ENCODE peak calls at places on chromosomes 11 and 22, in nine cellular contexts. One of them, this sample, is unnamed.

GRCh38 chr22:45031629-45032403 is 22.0 kb upstream of the PHF21B start:
- DNase-seq in AG04449: no peak
- DNase-seq in PC-9: no peak
- DNase-seq in adrenal gland: no peak
- DNase-seq in H1: no peak
- DNase-seq in spleen: no peak
- DNase-seq in bronchial epithelial cell: no peak
- DNase-seq in neural progenitor cell: no peak
- DNase-seq in psoas muscle: no peak
- DNase-seq in this sample: no peak

GRCh38 chr11:2775626-2776350 is 76.0 kb upstream of the KCNQ1OT1 start:
- DNase-seq in AG04449: no peak
- DNase-seq in spleen: peak
- DNase-seq in adrenal gland: peak
- DNase-seq in bronchial epithelial cell: no peak
- DNase-seq in neural progenitor cell: no peak
- DNase-seq in psoas muscle: peak
- DNase-seq in H1: no peak
- DNase-seq in PC-9: no peak
- DNase-seq in this sample: no peak

GRCh38 chr11:123473941-123474668 is 44.0 kb downstream of the GRAMD1B start:
- DNase-seq in psoas muscle: no peak
- DNase-seq in H1: no peak
- DNase-seq in PC-9: no peak
- DNase-seq in neural progenitor cell: no peak
- DNase-seq in spleen: no peak
- DNase-seq in adrenal gland: no peak
- DNase-seq in AG04449: peak
- DNase-seq in bronchial epithelial cell: peak
- DNase-seq in this sample: peak

GRCh38 chr11:68843703-68844312 is 2.1 kb upstream of the CPT1A start:
- DNase-seq in adrenal gland: peak
- DNase-seq in spleen: peak
- DNase-seq in psoas muscle: peak
- DNase-seq in bronchial epithelial cell: no peak
- DNase-seq in H1: peak
- DNase-seq in neural progenitor cell: peak
- DNase-seq in PC-9: peak
- DNase-seq in AG04449: no peak
- DNase-seq in this sample: no peak

GRCh38 chr22:24087071-24087795 is 76.1 kb downstream of the CABIN1 start:
- DNase-seq in PC-9: no peak
- DNase-seq in H1: no peak
- DNase-seq in AG04449: no peak
- DNase-seq in neural progenitor cell: no peak
- DNase-seq in spleen: peak
- DNase-seq in psoas muscle: no peak
- DNase-seq in adrenal gland: no peak
- DNase-seq in bronchial epithelial cell: no peak
- DNase-seq in this sample: no peak

GRCh38 chr22:48979482-48979881 is 848.2 kb downstream of the BRD1 start:
- DNase-seq in H1: no peak
- DNase-seq in AG04449: no peak
- DNase-seq in neural progenitor cell: peak
- DNase-seq in psoas muscle: no peak
- DNase-seq in adrenal gland: no peak
- DNase-seq in bronchial epithelial cell: no peak
- DNase-seq in spleen: no peak
- DNase-seq in PC-9: no peak
- DNase-seq in this sample: no peak

GRCh38 chr11:86459682-86460460 is 85.2 kb downstream of the CCDC81 start:
- DNase-seq in adrenal gland: peak
- DNase-seq in AG04449: peak
- DNase-seq in H1: no peak
- DNase-seq in psoas muscle: no peak
- DNase-seq in spleen: no peak
- DNase-seq in neural progenitor cell: no peak
- DNase-seq in bronchial epithelial cell: peak
- DNase-seq in PC-9: peak
- DNase-seq in this sample: peak

GRCh38 chr22:44623771-44624510 is 78.1 kb upstream of the PRR5 start:
- DNase-seq in psoas muscle: peak
- DNase-seq in adrenal gland: no peak
- DNase-seq in neural progenitor cell: peak
- DNase-seq in spleen: peak
- DNase-seq in PC-9: no peak
- DNase-seq in bronchial epithelial cell: peak
- DNase-seq in H1: peak
- DNase-seq in AG04449: no peak
- DNase-seq in this sample: no peak

GRCh38 chr11:44190883-44191230 is 95.4 kb downstream of the EXT2 start:
- DNase-seq in neural progenitor cell: peak
- DNase-seq in psoas muscle: no peak
- DNase-seq in AG04449: no peak
- DNase-seq in H1: no peak
- DNase-seq in spleen: no peak
- DNase-seq in bronchial epithelial cell: peak
- DNase-seq in adrenal gland: no peak
- DNase-seq in PC-9: no peak
- DNase-seq in this sample: no peak

GRCh38 chr11:92793189-92793588 is 176.3 kb upstream of the MTNR1B start:
- DNase-seq in AG04449: no peak
- DNase-seq in neural progenitor cell: peak
- DNase-seq in psoas muscle: no peak
- DNase-seq in H1: no peak
- DNase-seq in spleen: no peak
- DNase-seq in PC-9: no peak
- DNase-seq in bronchial epithelial cell: no peak
- DNase-seq in adrenal gland: no peak
- DNase-seq in this sample: no peak

GRCh38 chr11:69049490-69049867 is 747 bp downstream of the TPCN2 start:
- DNase-seq in spleen: no peak
- DNase-seq in bronchial epithelial cell: no peak
- DNase-seq in neural progenitor cell: no peak
- DNase-seq in PC-9: no peak
- DNase-seq in AG04449: no peak
- DNase-seq in psoas muscle: no peak
- DNase-seq in H1: no peak
- DNase-seq in adrenal gland: no peak
- DNase-seq in this sample: no peak

GRCh38 chr22:30413001-30413400 is 12.6 kb upstream of the MTFP1 start:
- DNase-seq in adrenal gland: no peak
- DNase-seq in H1: no peak
- DNase-seq in PC-9: no peak
- DNase-seq in spleen: no peak
- DNase-seq in bronchial epithelial cell: no peak
- DNase-seq in neural progenitor cell: no peak
- DNase-seq in psoas muscle: no peak
- DNase-seq in AG04449: no peak
- DNase-seq in this sample: no peak

GRCh38 chr22:30414525-30415047 is 11.0 kb upstream of the MTFP1 start:
- DNase-seq in spleen: no peak
- DNase-seq in adrenal gland: no peak
- DNase-seq in neural progenitor cell: no peak
- DNase-seq in AG04449: no peak
- DNase-seq in H1: no peak
- DNase-seq in psoas muscle: no peak
- DNase-seq in bronchial epithelial cell: no peak
- DNase-seq in PC-9: no peak
- DNase-seq in this sample: no peak

GRCh38 chr22:30416843-30417242 is 8.7 kb upstream of the MTFP1 start:
- DNase-seq in AG04449: no peak
- DNase-seq in adrenal gland: no peak
- DNase-seq in PC-9: no peak
- DNase-seq in bronchial epithelial cell: no peak
- DNase-seq in spleen: no peak
- DNase-seq in neural progenitor cell: no peak
- DNase-seq in H1: no peak
- DNase-seq in psoas muscle: no peak
- DNase-seq in this sample: no peak

GRCh38 chr22:30413745-30414524 is 11.6 kb upstream of the MTFP1 start:
- DNase-seq in adrenal gland: no peak
- DNase-seq in neural progenitor cell: no peak
- DNase-seq in psoas muscle: no peak
- DNase-seq in AG04449: no peak
- DNase-seq in PC-9: peak
- DNase-seq in spleen: no peak
- DNase-seq in bronchial epithelial cell: no peak
- DNase-seq in H1: no peak
- DNase-seq in this sample: no peak

GRCh38 chr22:30416403-30416802 is 9.2 kb upstream of the MTFP1 start:
- DNase-seq in psoas muscle: no peak
- DNase-seq in bronchial epithelial cell: peak
- DNase-seq in AG04449: no peak
- DNase-seq in adrenal gland: no peak
- DNase-seq in H1: no peak
- DNase-seq in PC-9: peak
- DNase-seq in spleen: no peak
- DNase-seq in neural progenitor cell: no peak
- DNase-seq in this sample: no peak
- H3K4me3 ChIP-seq in psoas muscle: no peak
- H3K4me3 ChIP-seq in bronchial epithelial cell: no peak
- H3K4me3 ChIP-seq in AG04449: no peak
- H3K4me3 ChIP-seq in adrenal gland: no peak
- H3K4me3 ChIP-seq in H1: no peak
- H3K4me3 ChIP-seq in PC-9: no peak
- H3K4me3 ChIP-seq in spleen: no peak
- H3K4me3 ChIP-seq in neural progenitor cell: no peak
- H3K4me3 ChIP-seq in this sample: no peak

DNA sequence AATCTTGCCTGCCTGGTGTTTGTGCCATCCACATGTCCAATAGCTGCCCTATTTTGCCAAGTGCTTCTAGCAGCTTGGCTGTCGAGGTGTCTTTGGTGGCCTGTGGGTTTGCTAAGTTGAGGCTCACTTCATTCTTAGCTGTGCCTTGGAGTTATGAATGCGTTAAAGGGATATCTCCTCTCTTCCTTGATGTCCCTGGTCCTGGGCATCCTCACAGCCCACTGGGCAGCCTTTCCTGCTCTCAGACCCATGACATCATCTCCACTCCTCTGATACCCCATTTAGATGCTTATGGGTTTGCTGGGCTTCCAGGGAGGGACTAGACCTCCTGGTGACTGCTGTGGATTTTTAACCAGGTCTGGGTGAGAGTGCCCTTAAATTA is 1.3 kb downstream of the LDLRAD3 start:
- DNase-seq in neural progenitor cell: no peak
- DNase-seq in H1: no peak
- DNase-seq in PC-9: no peak
- DNase-seq in psoas muscle: no peak
- DNase-seq in adrenal gland: no peak
- DNase-seq in spleen: no peak
- DNase-seq in bronchial epithelial cell: no peak
- DNase-seq in AG04449: no peak
- DNase-seq in this sample: no peak
- H3K4me3 ChIP-seq in neural progenitor cell: peak
- H3K4me3 ChIP-seq in H1: peak
- H3K4me3 ChIP-seq in PC-9: peak
- H3K4me3 ChIP-seq in psoas muscle: peak
- H3K4me3 ChIP-seq in adrenal gland: no peak
- H3K4me3 ChIP-seq in spleen: peak
- H3K4me3 ChIP-seq in bronchial epithelial cell: peak
- H3K4me3 ChIP-seq in AG04449: peak
- H3K4me3 ChIP-seq in this sample: peak

DNA sequence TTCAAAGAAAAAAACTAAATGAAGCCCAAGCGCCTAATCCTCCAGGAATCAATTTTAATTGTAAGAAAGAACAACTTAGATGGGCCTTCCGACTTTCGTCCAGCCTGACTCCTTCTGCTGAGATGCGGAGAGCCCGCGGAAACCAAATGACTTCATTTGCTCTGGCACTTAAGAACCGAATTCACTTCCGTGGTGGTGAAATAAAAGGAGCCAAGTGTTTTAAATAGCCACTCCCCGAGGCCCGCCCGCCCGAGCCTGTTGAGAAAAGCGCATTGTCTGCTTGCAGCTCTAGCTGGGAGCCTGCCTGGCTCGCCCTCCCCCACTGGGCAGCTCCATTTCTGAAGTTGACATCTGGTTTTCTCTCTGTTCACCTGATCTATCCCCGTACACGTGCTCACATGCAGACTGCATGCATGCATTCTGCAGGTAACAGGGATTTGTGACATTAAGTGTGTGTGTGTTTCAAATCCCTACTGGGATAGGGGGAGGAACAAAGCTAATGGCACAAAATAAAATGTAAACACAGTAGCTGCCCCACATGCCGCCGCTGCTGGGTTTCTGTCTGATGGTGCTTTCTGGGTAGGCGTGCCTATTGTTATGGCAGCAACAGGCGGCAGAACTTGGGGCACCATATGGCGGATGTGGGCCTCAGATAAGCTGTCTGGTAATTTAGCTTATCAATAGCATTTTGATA is 6.2 kb downstream of the TEAD1 start:
- DNase-seq in PC-9: peak
- DNase-seq in psoas muscle: peak
- DNase-seq in adrenal gland: peak
- DNase-seq in bronchial epithelial cell: peak
- DNase-seq in spleen: no peak
- DNase-seq in neural progenitor cell: peak
- DNase-seq in AG04449: peak
- DNase-seq in H1: peak
- DNase-seq in this sample: no peak
- H3K4me3 ChIP-seq in PC-9: peak
- H3K4me3 ChIP-seq in psoas muscle: peak
- H3K4me3 ChIP-seq in adrenal gland: no peak
- H3K4me3 ChIP-seq in bronchial epithelial cell: no peak
- H3K4me3 ChIP-seq in spleen: no peak
- H3K4me3 ChIP-seq in neural progenitor cell: peak
- H3K4me3 ChIP-seq in AG04449: peak
- H3K4me3 ChIP-seq in H1: peak
- H3K4me3 ChIP-seq in this sample: no peak

GRCh38 chr11:121349790-121350189 is 57.2 kb downstream of the SC5D start:
- DNase-seq in neural progenitor cell: no peak
- DNase-seq in spleen: no peak
- DNase-seq in adrenal gland: no peak
- DNase-seq in AG04449: no peak
- DNase-seq in PC-9: no peak
- DNase-seq in psoas muscle: no peak
- DNase-seq in bronchial epithelial cell: no peak
- DNase-seq in H1: no peak
- DNase-seq in this sample: no peak

GRCh38 chr11:121350314-121351046 is 57.9 kb downstream of the SC5D start:
- DNase-seq in spleen: no peak
- DNase-seq in AG04449: no peak
- DNase-seq in psoas muscle: no peak
- DNase-seq in H1: no peak
- DNase-seq in PC-9: no peak
- DNase-seq in bronchial epithelial cell: no peak
- DNase-seq in neural progenitor cell: no peak
- DNase-seq in adrenal gland: no peak
- DNase-seq in this sample: no peak

GRCh38 chr11:121348220-121348875 is 55.8 kb downstream of the SC5D start:
- DNase-seq in neural progenitor cell: no peak
- DNase-seq in AG04449: no peak
- DNase-seq in adrenal gland: no peak
- DNase-seq in H1: no peak
- DNase-seq in PC-9: no peak
- DNase-seq in psoas muscle: no peak
- DNase-seq in bronchial epithelial cell: no peak
- DNase-seq in spleen: no peak
- DNase-seq in this sample: no peak

GRCh38 chr11:121352301-121352891 is 59.8 kb downstream of the SC5D start:
- DNase-seq in PC-9: no peak
- DNase-seq in psoas muscle: no peak
- DNase-seq in adrenal gland: no peak
- DNase-seq in AG04449: no peak
- DNase-seq in bronchial epithelial cell: no peak
- DNase-seq in neural progenitor cell: no peak
- DNase-seq in spleen: no peak
- DNase-seq in H1: no peak
- DNase-seq in this sample: no peak

GRCh38 chr11:121351089-121351488 is 58.5 kb downstream of the SC5D start:
- DNase-seq in H1: no peak
- DNase-seq in AG04449: no peak
- DNase-seq in neural progenitor cell: no peak
- DNase-seq in adrenal gland: no peak
- DNase-seq in PC-9: no peak
- DNase-seq in bronchial epithelial cell: no peak
- DNase-seq in spleen: no peak
- DNase-seq in psoas muscle: no peak
- DNase-seq in this sample: no peak
- H3K4me3 ChIP-seq in H1: no peak
- H3K4me3 ChIP-seq in AG04449: no peak
- H3K4me3 ChIP-seq in neural progenitor cell: no peak
- H3K4me3 ChIP-seq in adrenal gland: no peak
- H3K4me3 ChIP-seq in PC-9: no peak
- H3K4me3 ChIP-seq in bronchial epithelial cell: no peak
- H3K4me3 ChIP-seq in spleen: no peak
- H3K4me3 ChIP-seq in psoas muscle: no peak
- H3K4me3 ChIP-seq in this sample: no peak

This sample was measured in skeletal muscle cell.